ENCODE peak calls at places on chromosome 9, in four cellular contexts. One of them, this sample, is unnamed.

GRCh38 chr9:6034954-6035353 is 19.5 kb upstream of the RANBP6 start:
- DNase-seq in CD4-positive, alpha-beta T cell: no peak
- DNase-seq in testis: no peak
- DNase-seq in HFFc6: no peak
- DNase-seq in this sample: no peak

GRCh38 chr9:101176384-101176783 is 147.9 kb downstream of the PLPPR1 start:
- DNase-seq in testis: no peak
- DNase-seq in CD4-positive, alpha-beta T cell: no peak
- DNase-seq in HFFc6: no peak
- DNase-seq in this sample: no peak

GRCh38 chr9:7394007-7394774 is 405.4 kb downstream of the DMAC1 start:
- DNase-seq in testis: peak
- DNase-seq in HFFc6: no peak
- DNase-seq in CD4-positive, alpha-beta T cell: no peak
- DNase-seq in this sample: no peak

GRCh38 chr9:130143974-130144373 is 28.2 kb upstream of the NCS1 start:
- DNase-seq in testis: peak
- DNase-seq in CD4-positive, alpha-beta T cell: no peak
- DNase-seq in HFFc6: no peak
- DNase-seq in this sample: no peak

GRCh38 chr9:108151161-108151586 is 661.6 kb upstream of the KLF4 start:
- DNase-seq in CD4-positive, alpha-beta T cell: no peak
- DNase-seq in HFFc6: no peak
- DNase-seq in testis: peak
- DNase-seq in this sample: no peak

GRCh38 chr9:131854906-131855504 is 115.1 kb upstream of the RAPGEF1 start:
- DNase-seq in HFFc6: no peak
- DNase-seq in testis: no peak
- DNase-seq in CD4-positive, alpha-beta T cell: no peak
- DNase-seq in this sample: no peak

GRCh38 chr9:35470894-35471293 is 19.0 kb upstream of the RUSC2 start:
- DNase-seq in testis: no peak
- DNase-seq in HFFc6: peak
- DNase-seq in CD4-positive, alpha-beta T cell: no peak
- DNase-seq in this sample: no peak

GRCh38 chr9:85740821-85741111 is 988 bp downstream of the AGTPBP1 start:
- DNase-seq in CD4-positive, alpha-beta T cell: no peak
- DNase-seq in testis: no peak
- DNase-seq in HFFc6: no peak
- DNase-seq in this sample: no peak

GRCh38 chr9:38153152-38153909 is 84.3 kb upstream of the SHB start:
- DNase-seq in CD4-positive, alpha-beta T cell: no peak
- DNase-seq in HFFc6: no peak
- DNase-seq in testis: no peak
- DNase-seq in this sample: no peak

GRCh38 chr9:78856144-78856543 is 559.2 kb downstream of the PSAT1 start:
- DNase-seq in HFFc6: peak
- DNase-seq in CD4-positive, alpha-beta T cell: no peak
- DNase-seq in testis: no peak
- DNase-seq in this sample: no peak

GRCh38 chr9:104144336-104144735 is 50.2 kb downstream of the SMC2 start:
- DNase-seq in CD4-positive, alpha-beta T cell: no peak
- DNase-seq in HFFc6: no peak
- DNase-seq in testis: no peak
- DNase-seq in this sample: no peak

GRCh38 chr9:126292736-126293521 is 33.7 kb upstream of the MVB12B start:
- DNase-seq in HFFc6: no peak
- DNase-seq in testis: no peak
- DNase-seq in CD4-positive, alpha-beta T cell: no peak
- DNase-seq in this sample: no peak

GRCh38 chr9:71637926-71638325 is 130.4 kb downstream of the CEMIP2 start:
- DNase-seq in HFFc6: no peak
- DNase-seq in CD4-positive, alpha-beta T cell: no peak
- DNase-seq in testis: no peak
- DNase-seq in this sample: no peak

GRCh38 chr9:121819511-121820231 is 168.2 kb downstream of the DAB2IP start:
- DNase-seq in CD4-positive, alpha-beta T cell: no peak
- DNase-seq in HFFc6: peak
- DNase-seq in testis: no peak
- DNase-seq in this sample: no peak